ENCODE peak calls at places on chromosomes 11 and 22, in four cellular contexts. Z, A, K and Q are unnamed samples.

GRCh38 chr11:110425751-110426545 is 3.8 kb upstream of the FDX1 start:
- DNase-seq in Z (peak), A (no peak), K (no peak), Q (no peak)

GRCh38 chr22:27986459-27986858 is 67.4 kb upstream of the PITPNB start:
- DNase-seq in Z (peak), A (no peak), K (no peak), Q (no peak)

GRCh38 chr11:11841121-11841604 is 609 bp upstream of the USP47 start:
- DNase-seq in Z (no peak), A (peak), K (no peak), Q (peak)

GRCh38 chr11:118633979-118634378 is 26.6 kb downstream of the PHLDB1 start:
- DNase-seq in Z (peak), A (no peak), K (no peak), Q (no peak)

GRCh38 chr11:68661697-68662603 is 22.4 kb upstream of the GAL start:
- DNase-seq in Z (no peak), A (no peak), K (no peak), Q (no peak)

GRCh38 chr11:2518112-2518982 is 73.5 kb downstream of the KCNQ1 start:
- DNase-seq in Z (no peak), A (no peak), K (no peak), Q (no peak)

GRCh38 chr11:67406969-67407699 is 3.3 kb downstream of the TBC1D10C start:
- DNase-seq in Z (no peak), A (no peak), K (no peak), Q (no peak)

GRCh38 chr11:108914211-108914610 is 249.3 kb downstream of the DDX10 start:
- DNase-seq in Z (no peak), A (no peak), K (no peak), Q (no peak)

GRCh38 chr11:126357969-126358762 is 2.7 kb downstream of the ST3GAL4 start:
- DNase-seq in Z (no peak), A (peak), K (no peak), Q (no peak)

GRCh38 chr22:29260031-29260560 is 7.7 kb downstream of the RHBDD3 start:
- DNase-seq in Z (no peak), A (no peak), K (no peak), Q (no peak)

GRCh38 chr11:45846974-45847907 is at the start of gene CRY2:
- DNase-seq in Z (peak), A (peak), K (peak), Q (peak)
- TF ChIP-seq POLR2A in Z (peak), A (peak), K (no peak), Q (peak)

GRCh38 chr11:102846292-102846691 is 2.9 kb upstream of the MMP3 start:
- DNase-seq in Z (no peak), A (no peak), K (no peak), Q (no peak)
- TF ChIP-seq RNF2 in Z (no peak), A (no peak), K (no peak), Q (no peak)

GRCh38 chr22:39148727-39149535 is 3.5 kb downstream of the CBX7 start:
- DNase-seq in Z (peak), A (no peak), K (no peak), Q (no peak)
- TF ChIP-seq MAX in Z (no peak), A (no peak), K (no peak), Q (no peak)

GRCh38 chr11:84581083-84581482 is 1046.1 kb downstream of the DLG2 start:
- DNase-seq in Z (no peak), A (no peak), K (no peak), Q (peak)

GRCh38 chr11:84580338-84580737 is 1046.8 kb downstream of the DLG2 start:
- DNase-seq in Z (no peak), A (no peak), K (no peak), Q (no peak)

GRCh38 chr11:84588131-84588829 is 1038.9 kb downstream of the DLG2 start:
- DNase-seq in Z (no peak), A (no peak), K (no peak), Q (no peak)

DNA sequence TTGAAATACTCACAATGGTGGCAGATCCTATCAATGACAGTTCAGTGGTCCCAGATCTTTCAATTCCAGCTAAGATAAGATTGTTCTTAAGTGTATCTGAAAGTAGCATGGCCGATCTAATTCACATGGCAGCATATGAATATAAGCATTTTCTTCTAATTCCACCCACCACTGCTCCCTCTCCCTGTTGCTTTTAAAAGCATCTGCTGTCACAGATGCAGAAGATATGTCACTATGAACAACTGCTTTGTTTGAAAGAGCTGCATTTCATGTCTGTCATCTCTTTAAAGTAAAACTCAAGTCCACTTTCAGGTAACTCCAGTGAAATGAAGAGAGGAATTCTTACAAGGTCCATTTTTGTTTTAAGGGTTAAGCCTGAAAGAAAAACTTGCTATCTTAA is 1044.0 kb downstream of the DLG2 start:
- DNase-seq in Z (no peak), A (no peak), K (no peak), Q (no peak)
- TF ChIP-seq POLR2A in Z (no peak), A (no peak), K (no peak), Q (no peak)

GRCh38 chr22:44096736-44097135 is 72.6 kb downstream of the PARVB start:
- DNase-seq in Z (no peak), A (no peak), K (no peak), Q (no peak)
- TF ChIP-seq RNF2 in Z (no peak), A (no peak), K (no peak), Q (no peak)

GRCh38 chr11:72160319-72160718 is 24.8 kb downstream of the FOLR3 start:
- DNase-seq in Z (no peak), A (no peak), K (no peak), Q (no peak)
- TF ChIP-seq MAX in Z (no peak), A (no peak), K (no peak), Q (no peak)

GRCh38 chr11:43921561-43922294 is 20.7 kb upstream of the C11orf96 start:
- DNase-seq in Z (no peak), A (no peak), K (no peak), Q (no peak)

GRCh38 chr11:43922974-43923326 is 19.5 kb upstream of the C11orf96 start:
- DNase-seq in Z (no peak), A (no peak), K (no peak), Q (no peak)

GRCh38 chr11:43920598-43921419 is 21.6 kb upstream of the C11orf96 start:
- DNase-seq in Z (peak), A (peak), K (no peak), Q (peak)

GRCh38 chr11:43923327-43924111 is 18.9 kb upstream of the C11orf96 start:
- DNase-seq in Z (no peak), A (no peak), K (no peak), Q (no peak)

GRCh38 chr11:43922295-43922648 is 20.2 kb upstream of the C11orf96 start:
- DNase-seq in Z (no peak), A (no peak), K (no peak), Q (no peak)
- TF ChIP-seq POLR2A in Z (no peak), A (no peak), K (no peak), Q (no peak)